ENCODE peak calls at places on chromosomes 6 and 20, in four cellular contexts. L is spleen, B is NB4, M is adrenal gland. U is an unnamed sample.

GRCh38 chr6:22152871-22153270 is 144.0 kb downstream of the PRL start:
- DNase-seq in L (no peak), B (no peak), M (no peak), U (no peak)

GRCh38 chr6:5398530-5398929 is 137.2 kb downstream of the FARS2 start:
- DNase-seq in L (no peak), B (peak), M (no peak), U (no peak)

GRCh38 chr6:90238663-90239542 is 57.7 kb downstream of the BACH2 start:
- DNase-seq in L (no peak), B (no peak), M (no peak), U (no peak)

GRCh38 chr6:35706468-35706867 is 17.8 kb upstream of the FKBP5 start:
- DNase-seq in L (no peak), B (peak), M (no peak), U (no peak)

GRCh38 chr6:84021625-84022024 is 11.9 kb upstream of the MRAP2 start:
- DNase-seq in L (no peak), B (no peak), M (no peak), U (no peak)

GRCh38 chr6:151242420-151242841 is 2.7 kb downstream of the AKAP12 start:
- DNase-seq in L (no peak), B (no peak), M (no peak), U (no peak)

GRCh38 chr6:42338573-42339218 is 113.0 kb downstream of the TRERF1 start:
- DNase-seq in L (no peak), B (peak), M (peak), U (no peak)

GRCh38 chr20:22984611-22985010 is 50.5 kb upstream of the SSTR4 start:
- DNase-seq in L (no peak), B (peak), M (no peak), U (peak)

GRCh38 chr6:51738614-51739013 is 348.8 kb downstream of the PKHD1 start:
- DNase-seq in L (no peak), B (no peak), M (no peak), U (no peak)

GRCh38 chr20:55140631-55141030 is 665.2 kb downstream of the DOK5 start:
- DNase-seq in L (no peak), B (no peak), M (no peak), U (no peak)

GRCh38 chr20:57657537-57658446 is 37.6 kb upstream of the ZBP1 start:
- DNase-seq in L (peak), B (no peak), M (no peak), U (peak)

GRCh38 chr20:50366270-50367103 is 143.7 kb upstream of the PTPN1 start:
- DNase-seq in L (no peak), B (no peak), M (peak), U (no peak)

GRCh38 chr20:47962286-47962685 is 177.0 kb upstream of the SULF2 start:
- DNase-seq in L (no peak), B (no peak), M (no peak), U (no peak)

GRCh38 chr6:11744753-11745152 is 33.9 kb downstream of the ADTRP start:
- DNase-seq in L (no peak), B (no peak), M (peak), U (no peak)

GRCh38 chr6:2688416-2689064 is 62.2 kb downstream of the MYLK4 start:
- DNase-seq in L (no peak), B (peak), M (peak), U (no peak)

GRCh38 chr6:134009876-134010275 is 42.5 kb downstream of the SLC2A12 start:
- DNase-seq in L (no peak), B (no peak), M (no peak), U (no peak)

GRCh38 chr6:3471286-3471685 is 14.4 kb upstream of the SLC22A23 start:
- DNase-seq in L (no peak), B (no peak), M (no peak), U (no peak)

GRCh38 chr6:152723398-152723797 is 25.7 kb downstream of the MYCT1 start:
- DNase-seq in L (no peak), B (no peak), M (no peak), U (no peak)

GRCh38 chr20:346640-347316 is at the start of gene NRSN2:
- DNase-seq in L (peak), B (peak), M (peak), U (peak)

GRCh38 chr20:37994512-37994911 is 38.7 kb downstream of the TTI1 start:
- DNase-seq in L (no peak), B (peak), M (peak), U (no peak)

GRCh38 chr20:37991506-37992302 is 41.6 kb downstream of the TTI1 start:
- DNase-seq in L (no peak), B (peak), M (no peak), U (no peak)

GRCh38 chr20:37990571-37991151 is 42.6 kb downstream of the TTI1 start:
- DNase-seq in L (peak), B (peak), M (peak), U (peak)

GRCh38 chr20:37995856-37996625 is 37.2 kb downstream of the TTI1 start:
- DNase-seq in L (no peak), B (no peak), M (no peak), U (no peak)

DNA sequence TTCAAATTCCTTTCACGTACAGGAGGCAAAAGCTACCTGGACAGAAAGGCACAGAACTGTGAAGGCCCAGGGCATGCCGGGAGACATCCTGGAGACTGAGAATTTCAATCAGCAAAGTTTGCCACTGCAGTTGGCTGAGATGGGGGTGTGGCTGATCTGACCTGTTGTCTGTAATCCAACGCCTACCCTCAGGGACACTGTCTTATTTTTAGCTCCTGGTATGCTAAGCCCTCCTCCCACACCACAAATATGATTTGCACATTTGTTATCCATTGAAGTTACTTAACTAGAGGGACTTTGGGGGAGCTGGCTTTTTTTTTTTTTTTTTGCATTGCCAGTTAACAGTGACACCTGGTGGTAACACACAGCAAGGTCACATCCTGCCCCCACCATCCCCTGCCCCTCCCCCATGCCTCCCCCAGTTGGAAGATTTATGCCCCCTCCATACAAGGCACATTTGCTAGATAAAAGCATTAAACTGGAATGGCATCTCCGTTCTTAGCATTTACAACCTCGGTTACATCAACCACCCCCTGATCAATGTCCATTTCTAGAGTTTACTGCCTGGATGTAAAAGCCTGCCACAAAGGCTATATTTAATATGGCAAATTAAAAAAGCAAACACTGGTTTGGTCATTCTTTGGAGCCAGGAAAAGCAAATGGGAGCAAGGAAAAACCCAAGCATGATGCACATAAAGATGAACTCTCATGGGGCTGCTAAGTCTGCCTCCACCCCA is 40.3 kb downstream of the TTI1 start:
- DNase-seq in L (no peak), B (peak), M (peak), U (no peak)
- TF ChIP-seq CTCF in L (peak), B (peak), M (peak), U (peak)

DNA sequence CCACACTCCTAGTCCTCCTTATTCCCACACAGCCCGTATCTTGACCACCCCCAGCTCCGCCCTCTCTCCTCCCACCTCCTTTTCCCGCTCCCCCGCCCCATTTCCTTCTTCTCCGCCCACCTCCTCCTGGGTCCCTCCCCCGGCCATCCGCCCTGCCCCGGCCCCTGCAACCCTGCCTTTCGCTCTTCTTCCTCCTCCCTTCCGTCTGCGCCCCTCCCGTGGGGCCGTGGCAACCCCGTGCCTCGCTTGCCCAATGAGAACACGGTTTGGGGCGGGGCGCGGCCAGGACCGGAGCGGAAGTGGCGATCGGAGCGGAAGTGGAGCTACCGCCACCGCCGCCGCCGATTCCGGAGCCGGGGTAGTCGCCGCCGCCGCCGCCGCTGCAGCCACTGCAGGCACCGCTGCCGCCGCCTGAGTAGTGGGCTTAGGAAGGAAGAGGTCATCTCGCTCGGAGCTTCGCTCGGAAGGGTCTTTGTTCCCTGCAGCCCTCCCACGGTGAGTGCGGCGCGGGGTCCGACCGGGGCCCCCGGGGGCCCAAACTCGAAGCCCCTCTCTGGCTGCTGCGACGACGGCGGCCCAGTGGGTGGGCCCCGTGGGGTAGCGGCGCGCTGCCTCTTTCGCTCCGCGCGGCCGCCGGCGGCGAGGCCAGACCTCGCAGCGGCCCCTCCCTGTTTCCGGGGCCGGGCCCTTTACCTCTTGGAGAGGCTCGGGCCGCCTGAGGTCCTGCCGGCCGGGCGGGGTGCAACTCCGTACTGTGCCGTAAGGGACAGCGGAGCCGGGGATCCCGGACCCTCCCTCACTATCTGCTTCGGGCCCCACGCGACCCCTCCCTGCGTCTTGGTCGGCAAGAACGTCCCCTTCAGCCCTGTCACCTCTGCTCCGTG is at the start of gene YWHAB:
- DNase-seq in L (peak), B (peak), M (peak), U (peak)
- TF ChIP-seq POLR2A in L (peak), B (peak), M (peak), U (peak)

GRCh38 chr20:14493408-14493807 is 156.0 kb upstream of the FLRT3 start:
- DNase-seq in L (no peak), B (no peak), M (no peak), U (no peak)
- TF ChIP-seq CTCF in L (no peak), B (no peak), M (no peak), U (no peak)

GRCh38 chr20:34514897-34515483 is 1.2 kb upstream of the DYNLRB1 start:
- DNase-seq in L (no peak), B (no peak), M (no peak), U (no peak)
- TF ChIP-seq POLR2A in L (no peak), B (no peak), M (peak), U (no peak)

GRCh38 chr20:39961667-39962066 is 727.4 kb downstream of the MAFB start:
- DNase-seq in L (no peak), B (no peak), M (no peak), U (no peak)

DNA sequence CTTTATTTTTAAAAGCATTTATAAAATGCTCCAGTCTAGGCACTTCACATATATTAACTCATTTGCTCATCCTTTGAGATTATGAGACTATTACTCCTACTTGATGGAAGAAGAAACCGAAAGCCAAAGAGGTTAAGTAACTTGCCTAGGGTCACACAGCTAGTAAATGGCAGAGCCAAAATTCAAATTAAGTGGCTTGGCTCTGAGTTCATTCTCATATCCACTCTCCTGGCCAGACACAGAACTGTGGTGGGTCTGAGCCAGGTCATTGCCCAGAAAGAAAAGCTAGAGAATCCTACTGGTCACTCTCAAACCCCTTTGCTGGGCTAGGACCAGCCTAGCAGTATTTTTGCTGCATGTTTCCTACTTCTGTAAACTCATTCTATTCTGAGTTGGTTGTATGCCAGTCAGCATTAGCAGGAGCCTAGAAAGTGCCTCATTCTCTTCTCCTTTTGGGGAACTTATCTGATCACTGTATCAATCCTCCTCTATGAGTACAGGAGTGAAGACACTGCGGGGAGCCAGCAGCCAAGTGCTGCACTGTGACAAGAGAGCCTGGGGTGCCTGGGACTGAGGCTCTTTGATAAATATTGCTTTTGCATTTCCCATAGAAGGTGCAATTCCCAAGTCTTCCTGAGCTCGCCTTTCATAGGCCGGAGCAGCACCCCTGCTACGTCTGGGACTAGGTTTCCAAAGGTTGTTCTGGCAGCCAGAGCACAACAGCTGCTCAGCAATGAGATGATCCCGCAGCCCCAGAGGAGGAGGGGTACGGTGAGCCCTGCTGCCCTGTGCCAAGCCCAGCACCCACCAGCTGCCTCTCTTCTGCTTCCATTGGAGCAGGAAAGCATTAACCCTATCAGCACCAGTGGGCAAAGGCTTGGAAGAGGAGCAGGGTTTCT is 728.3 kb downstream of the MAFB start:
- DNase-seq in L (no peak), B (no peak), M (no peak), U (no peak)
- TF ChIP-seq CTCF in L (no peak), B (no peak), M (no peak), U (no peak)

GRCh38 chr6:45445749-45446454 is 68.2 kb upstream of the SUPT3H start:
- DNase-seq in L (no peak), B (peak), M (peak), U (peak)
- TF ChIP-seq POLR2A in L (no peak), B (peak), M (no peak), U (no peak)

GRCh38 chr6:118638288-118638687 is 13.1 kb downstream of the CEP85L start:
- DNase-seq in L (no peak), B (no peak), M (no peak), U (no peak)
- TF ChIP-seq CTCF in L (no peak), B (no peak), M (no peak), U (no peak)

DNA sequence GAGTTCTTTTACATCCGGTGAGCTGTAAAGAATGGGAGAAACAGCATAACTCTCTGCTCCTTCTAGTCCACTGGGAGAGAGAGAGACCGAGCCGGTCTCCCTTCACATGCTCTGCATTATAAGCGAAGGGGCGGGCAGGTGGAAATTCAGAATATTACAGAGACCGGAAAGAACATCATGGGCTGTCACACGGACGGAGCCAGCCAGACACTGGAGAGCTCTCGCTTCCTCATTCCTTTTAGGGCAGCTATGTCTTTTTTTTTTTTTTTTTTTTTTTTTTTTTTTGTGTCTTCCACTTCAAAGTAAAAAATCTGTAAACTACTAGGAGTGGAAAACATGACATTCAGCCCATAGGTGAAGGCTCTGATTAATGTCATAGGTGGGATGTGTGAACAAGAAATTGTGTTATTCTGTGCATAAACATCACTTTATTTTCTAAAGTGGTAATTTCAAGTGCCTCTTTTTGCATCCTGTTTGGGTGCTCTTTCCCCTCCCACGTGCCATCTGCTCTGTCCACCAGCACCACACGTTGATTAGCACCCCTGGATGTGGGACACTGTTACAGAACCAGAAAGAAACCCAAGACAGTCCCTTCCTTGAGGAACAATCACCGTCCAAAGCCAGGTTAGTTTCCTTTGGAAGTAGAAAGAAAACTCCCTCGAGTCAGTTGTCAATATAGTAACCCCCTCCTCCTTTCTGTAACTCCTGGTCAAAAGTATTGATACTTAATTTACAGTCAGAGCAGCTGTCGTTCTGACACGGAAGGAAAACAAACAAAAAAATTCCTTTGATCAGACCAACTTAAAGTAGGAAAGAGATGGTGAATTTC is at the start of gene TAGAP:
- DNase-seq in L (peak), B (peak), M (peak), U (peak)
- TF ChIP-seq POLR2A in L (peak), B (peak), M (peak), U (peak)

DNA sequence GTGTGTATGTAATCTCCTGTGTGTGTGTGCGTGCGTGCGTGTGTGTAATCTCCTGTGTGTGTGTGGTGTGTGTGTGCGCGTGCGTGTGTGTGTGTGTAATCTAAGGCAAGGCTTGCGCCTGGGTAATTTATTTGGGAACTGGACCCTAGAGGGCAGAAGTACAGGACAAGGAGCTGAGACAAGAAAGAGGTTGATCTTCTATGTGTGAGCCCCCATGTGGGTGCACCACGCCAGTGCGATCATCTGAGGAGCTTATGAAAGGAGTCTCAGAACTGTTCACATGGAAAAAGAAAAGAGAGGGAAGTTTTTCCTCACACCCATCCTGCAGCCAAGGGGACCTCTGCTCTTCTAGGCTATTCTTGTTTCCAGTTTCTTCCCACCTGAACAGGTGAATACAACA is 220.1 kb upstream of the GGTLC1 start:
- DNase-seq in L (no peak), B (peak), M (no peak), U (no peak)
- TF ChIP-seq CTCF in L (no peak), B (no peak), M (no peak), U (no peak)

GRCh38 chr6:20302168-20302567 is 89.9 kb upstream of the MBOAT1 start:
- DNase-seq in L (no peak), B (no peak), M (no peak), U (no peak)
- TF ChIP-seq POLR2A in L (no peak), B (no peak), M (no peak), U (no peak)

U was measured in heart left ventricle.